ENCODE peak calls at places on chromosome X, in five cellular contexts. P is left colon, V is lower lobe of right lung, J is fibroblast of lung, I is NCI-H1417. T is an unnamed sample.

GRCh38 chrX:123749643-123750042 is 16.8 kb upstream of the THOC2 start:
- DNase-seq in P (no peak), V (no peak), J (no peak), I (no peak), T (no peak)

GRCh38 chrX:10633722-10634121 is 13.3 kb upstream of the MID1 start:
- DNase-seq in P (no peak), V (no peak), J (peak; percentile 88), I (peak; percentile 61), T (peak; percentile 64)

GRCh38 chrX:21770631-21771321 is 12.9 kb upstream of the SMPX start:
- DNase-seq in P (no peak), V (no peak), J (no peak), I (no peak), T (no peak)

GRCh38 chrX:154515803-154516654 is at the start of gene FAM3A:
- DNase-seq in P (peak; percentile 94), V (peak; percentile 93), J (peak; percentile 90), I (peak; percentile 92), T (peak; percentile 88)

GRCh38 chrX:10296581-10296980 is 139.8 kb downstream of the CLCN4 start:
- DNase-seq in P (no peak), V (no peak), J (peak; percentile 91), I (no peak), T (no peak)

GRCh38 chrX:1105671-1106419 is 106.6 kb downstream of the CRLF2 start:
- DNase-seq in P (no peak), V (no peak), J (no peak), I (no peak), T (no peak)

GRCh38 chrX:18920079-18920478 is 63.8 kb downstream of the PHKA2 start:
- DNase-seq in P (no peak), V (no peak), J (no peak), I (no peak), T (no peak)

GRCh38 chrX:47991263-47992092 is 12.3 kb downstream of the ZNF182 start:
- DNase-seq in P (no peak), V (no peak), J (peak; percentile 27), I (no peak), T (no peak)

GRCh38 chrX:41421071-41421729 is 25.9 kb upstream of the NYX start:
- DNase-seq in P (no peak), V (no peak), J (no peak), I (no peak), T (no peak)

GRCh38 chrX:19877431-19877830 is 10.0 kb downstream of the SH3KBP1 start:
- DNase-seq in P (no peak), V (no peak), J (no peak), I (no peak), T (no peak)

GRCh38 chrX:11733614-11734013 is 24.4 kb upstream of the MSL3 start:
- DNase-seq in P (no peak), V (no peak), J (no peak), I (no peak), T (no peak)

GRCh38 chrX:11704725-11705495 is 39.2 kb upstream of the ARHGAP6 start:
- DNase-seq in P (no peak), V (no peak), J (no peak), I (no peak), T (no peak)

GRCh38 chrX:31268359-31268758 is 196.5 kb upstream of the FTHL17 start:
- DNase-seq in P (no peak), V (no peak), J (peak; percentile 26), I (no peak), T (peak; percentile 1)

T was measured in NCI-H345.